ENCODE peak calls at places on chromosomes 6 and 20, in nine cellular contexts. H, M, Z, Q, Y, K, B, N and O are unnamed samples.

GRCh38 chr6:137136065-137136464 is 37.4 kb downstream of the IL22RA2 start:
- DNase-seq in Q (no peak), K (no peak), H (no peak), N (no peak), Y (no peak), B (no peak), Z (no peak), M (no peak), O (no peak)

GRCh38 chr6:49327575-49327974 is 135.5 kb downstream of the MMUT start:
- DNase-seq in B (no peak), Y (no peak), N (no peak), K (no peak), H (no peak), Z (no peak), Q (no peak), M (no peak), O (no peak)

GRCh38 chr20:2767768-2768631 is 32.4 kb downstream of the CPXM1 start:
- DNase-seq in Z (no peak), Q (no peak), K (peak), Y (no peak), N (no peak), M (no peak), B (no peak), H (no peak), O (no peak)

GRCh38 chr6:16871047-16871446 is 109.8 kb upstream of the ATXN1 start:
- DNase-seq in B (no peak), Z (no peak), Q (no peak), Y (no peak), K (no peak), N (no peak), M (no peak), H (no peak), O (no peak)

GRCh38 chr20:64052326-64052722 is 2.9 kb upstream of the SOX18 start:
- DNase-seq in H (no peak), B (no peak), N (no peak), M (no peak), Z (no peak), Y (no peak), K (no peak), Q (no peak), O (no peak)

GRCh38 chr6:81169166-81169565 is 583.3 kb downstream of the TENT5A start:
- DNase-seq in Y (no peak), Q (no peak), M (no peak), K (no peak), B (no peak), N (no peak), H (no peak), Z (no peak), O (no peak)

GRCh38 chr6:139625081-139625939 is 250.9 kb upstream of the CITED2 start:
- DNase-seq in Y (no peak), Q (no peak), M (no peak), Z (no peak), K (no peak), H (no peak), N (no peak), B (no peak), O (no peak)

GRCh38 chr6:45072673-45073072 is 255.5 kb upstream of the RUNX2 start:
- DNase-seq in Y (no peak), M (no peak), N (no peak), K (no peak), Z (no peak), Q (no peak), B (no peak), H (no peak), O (no peak)

GRCh38 chr6:137893726-137894125 is 26.7 kb downstream of the TNFAIP3 start:
- DNase-seq in M (no peak), N (no peak), Q (no peak), Z (no peak), Y (no peak), K (no peak), B (no peak), H (no peak), O (no peak)

GRCh38 chr20:48797275-48797825 is 30.4 kb downstream of the PREX1 start:
- DNase-seq in Z (peak), Q (no peak), H (no peak), K (peak), B (no peak), Y (no peak), N (no peak), M (no peak), O (no peak)

GRCh38 chr6:5190467-5190866 is 70.3 kb downstream of the LYRM4 start:
- DNase-seq in Z (no peak), B (no peak), H (no peak), Q (no peak), N (no peak), K (no peak), M (no peak), Y (no peak), O (no peak)

GRCh38 chr20:37209661-37210314 is 30.4 kb upstream of the MROH8 start:
- DNase-seq in B (no peak), K (no peak), Z (no peak), N (no peak), Q (no peak), H (no peak), M (no peak), Y (no peak), O (peak)